ENCODE peak calls at places on chromosomes 6 and 20, in six cellular contexts. M is HCEC 1CT; Q is stimulated activated CD4-positive, alpha-beta T cell treated with anti-CD3 and anti-CD28 coated beads, Interleukin-1b, Interleukin-23, amount 100 ng/mL, for 48 hours; S is progenitor cell of endocrine pancreas; C is effector CD4-positive, alpha-beta T cell; L is AG09309. T is an unnamed sample.

GRCh38 chr6:104728444-104728843 is 131.3 kb downstream of the HACE1 start:
- DNase-seq in M (peak), Q (no peak), S (no peak), C (no peak), L (no peak), T (no peak)

GRCh38 chr20:31517373-31517772 is 3.1 kb downstream of the HM13 start:
- DNase-seq in M (peak), Q (no peak), S (peak), C (no peak), L (peak), T (no peak)

GRCh38 chr20:62244644-62245108 is 6.4 kb downstream of the OSBPL2 start:
- DNase-seq in M (no peak), Q (no peak), S (no peak), C (no peak), L (no peak), T (no peak)

GRCh38 chr20:58571942-58572666 is 56.9 kb upstream of the APCDD1L start:
- DNase-seq in M (peak), Q (no peak), S (no peak), C (no peak), L (no peak), T (no peak)

GRCh38 chr6:101393291-101394251 is at the start of gene GRIK2:
- DNase-seq in M (peak), Q (peak), S (peak), C (no peak), L (no peak), T (no peak)

GRCh38 chr6:28758046-28758817 is 165.6 kb downstream of the TRIM27 start:
- DNase-seq in M (no peak), Q (peak), S (no peak), C (no peak), L (no peak), T (no peak)

GRCh38 chr20:10609276-10609675 is 64.5 kb downstream of the JAG1 start:
- DNase-seq in M (peak), Q (no peak), S (no peak), C (no peak), L (peak), T (no peak)

GRCh38 chr6:70790483-70790882 is 122.8 kb downstream of the SMAP1 start:
- DNase-seq in M (no peak), Q (no peak), S (no peak), C (no peak), L (no peak), T (no peak)

GRCh38 chr6:1715336-1715735 is 105.6 kb downstream of the FOXC1 start:
- DNase-seq in M (no peak), Q (no peak), S (no peak), C (no peak), L (no peak), T (no peak)

GRCh38 chr6:155177369-155177961 is 86.3 kb upstream of the CLDN20 start:
- DNase-seq in M (peak), Q (no peak), S (no peak), C (peak), L (no peak), T (peak)

GRCh38 chr20:9454781-9455180 is 59.6 kb upstream of the LAMP5 start:
- DNase-seq in M (peak), Q (no peak), S (no peak), C (no peak), L (no peak), T (no peak)

GRCh38 chr6:44199883-44200282 is 16.8 kb upstream of the MYMX start:
- DNase-seq in M (no peak), Q (no peak), S (no peak), C (no peak), L (no peak), T (no peak)

GRCh38 chr6:117167520-117168271 is 97.7 kb upstream of the VGLL2 start:
- DNase-seq in M (peak), Q (no peak), S (no peak), C (no peak), L (no peak), T (no peak)

GRCh38 chr20:57174737-57175136 is 91.7 kb downstream of the BMP7 start:
- DNase-seq in M (no peak), Q (no peak), S (no peak), C (no peak), L (no peak), T (no peak)

GRCh38 chr6:130282234-130282995 is 59.7 kb upstream of the SAMD3 start:
- DNase-seq in M (peak), Q (no peak), S (no peak), C (peak), L (peak), T (peak)

GRCh38 chr6:68727699-68728098 is 92.6 kb downstream of the ADGRB3 start:
- DNase-seq in M (no peak), Q (no peak), S (no peak), C (no peak), L (no peak), T (no peak)

GRCh38 chr6:3455121-3455489 is 1.7 kb downstream of the SLC22A23 start:
- DNase-seq in M (no peak), Q (peak), S (no peak), C (peak), L (no peak), T (peak)

GRCh38 chr6:157227202-157228166 is 95.8 kb downstream of the TMEM242 start:
- DNase-seq in M (no peak), Q (no peak), S (no peak), C (no peak), L (no peak), T (no peak)

GRCh38 chr6:3227363-3228045 is at the start of gene TUBB2B:
- DNase-seq in M (no peak), Q (no peak), S (peak), C (no peak), L (no peak), T (no peak)

GRCh38 chr20:2123720-2124119 is 22.1 kb downstream of the STK35 start:
- DNase-seq in M (no peak), Q (no peak), S (no peak), C (no peak), L (no peak), T (no peak)

GRCh38 chr20:33663161-33664084 is 1.3 kb downstream of the C20orf144 start:
- DNase-seq in M (peak), Q (peak), S (peak), C (peak), L (no peak), T (peak)

GRCh38 chr6:70527071-70527737 is 39.5 kb upstream of the SDHAF4 start:
- DNase-seq in M (peak), Q (no peak), S (no peak), C (no peak), L (peak), T (no peak)

GRCh38 chr6:112155900-112156299 is 68.5 kb downstream of the FAM229B start:
- DNase-seq in M (peak), Q (no peak), S (no peak), C (no peak), L (no peak), T (no peak)

GRCh38 chr6:56758553-56758952 is 115.9 kb upstream of the DST start:
- DNase-seq in M (no peak), Q (no peak), S (no peak), C (no peak), L (no peak), T (no peak)

GRCh38 chr6:128990349-128990748 is 107.4 kb downstream of the LAMA2 start:
- DNase-seq in M (no peak), Q (no peak), S (no peak), C (no peak), L (no peak), T (no peak)

GRCh38 chr6:100554228-100554627 is 89.5 kb upstream of the SIM1 start:
- DNase-seq in M (no peak), Q (no peak), S (no peak), C (no peak), L (no peak), T (no peak)

GRCh38 chr6:135266675-135267074 is 85.6 kb downstream of the MYB start:
- DNase-seq in M (no peak), Q (no peak), S (no peak), C (no peak), L (no peak), T (no peak)

GRCh38 chr6:33797635-33798342 is 6.0 kb downstream of the MLN start:
- DNase-seq in M (no peak), Q (no peak), S (no peak), C (no peak), L (no peak), T (no peak)

GRCh38 chr6:132730560-132730959 is 16.7 kb upstream of the VNN1 start:
- DNase-seq in M (peak), Q (no peak), S (no peak), C (no peak), L (no peak), T (no peak)

GRCh38 chr6:11066505-11067347 is 22.6 kb upstream of the ELOVL2 start:
- DNase-seq in M (no peak), Q (no peak), S (no peak), C (no peak), L (no peak), T (no peak)

GRCh38 chr6:166402582-166403277 is 20.0 kb upstream of the MPC1 start:
- DNase-seq in M (no peak), Q (no peak), S (no peak), C (no peak), L (peak), T (no peak)

GRCh38 chr20:57386762-57387161 is 4.4 kb upstream of the RBM38 start:
- DNase-seq in M (no peak), Q (no peak), S (no peak), C (no peak), L (no peak), T (no peak)

GRCh38 chr6:28209753-28210535 is 15.1 kb upstream of the ZSCAN9 start:
- DNase-seq in M (no peak), Q (no peak), S (no peak), C (no peak), L (no peak), T (no peak)

GRCh38 chr6:121335111-121336008 is 1.1 kb upstream of the TBC1D32 start:
- DNase-seq in M (peak), Q (no peak), S (no peak), C (no peak), L (no peak), T (no peak)

T was measured in T follicular helper cell.